ENCODE peak calls at places on chromosomes 13 and 19, in four cellular contexts. K, B, W and Y are unnamed samples. For H3K4me1, the result is how much of the 10 kb centered on the place peaks cover.

GRCh38 chr13:112127564-112127963 is 60.6 kb downstream of the SOX1 start:
- DNase-seq in K (no peak), B (no peak), W (no peak), Y (no peak)

GRCh38 chr19:47609885-47610545 is 1.1 kb downstream of the BICRA start:
- DNase-seq in K (peak), B (peak), W (peak), Y (peak)

GRCh38 chr19:44499559-44499958 is 763 bp downstream of the ZNF180 start:
- DNase-seq in K (no peak), B (no peak), W (no peak), Y (no peak)

GRCh38 chr13:50951366-50951765 is 41.8 kb downstream of the RNASEH2B start:
- DNase-seq in K (no peak), B (no peak), W (no peak), Y (no peak)

GRCh38 chr19:10388957-10389356 is 8.6 kb upstream of the TYK2 start:
- DNase-seq in K (peak), B (peak), W (peak), Y (peak)

GRCh38 chr19:3053218-3053621 is 9.1 kb downstream of the TLE5 start:
- DNase-seq in K (no peak), B (no peak), W (no peak), Y (no peak)

GRCh38 chr19:7610491-7611240 is 15.0 kb downstream of the CAMSAP3 start:
- DNase-seq in K (no peak), B (no peak), W (no peak), Y (no peak)

GRCh38 chr19:21691656-21692055 is 75.7 kb downstream of the ZNF100 start:
- DNase-seq in K (no peak), B (no peak), W (no peak), Y (no peak)

GRCh38 chr13:108176685-108177274 is 38.6 kb downstream of the LIG4 start:
- DNase-seq in K (peak), B (peak), W (peak), Y (peak)

GRCh38 chr19:4130635-4131438 is 6.9 kb upstream of the MAP2K2 start:
- DNase-seq in K (no peak), B (no peak), W (peak), Y (no peak)

GRCh38 chr19:55579766-55580621 is 654 bp downstream of the ZNF579 start:
- DNase-seq in K (peak), B (peak), W (peak), Y (peak)

GRCh38 chr13:93066187-93066586 is 160.4 kb upstream of the GPC6 start:
- DNase-seq in K (no peak), B (no peak), W (peak), Y (no peak)

GRCh38 chr13:75050419-75051066 is 431.4 kb downstream of the TBC1D4 start:
- DNase-seq in K (no peak), B (no peak), W (no peak), Y (no peak)

GRCh38 chr13:39016789-39017188 is 21.1 kb downstream of the PROSER1 start:
- DNase-seq in K (peak), B (peak), W (peak), Y (peak)

GRCh38 chr13:78709028-78709427 is 50.1 kb upstream of the OBI1 start:
- DNase-seq in K (peak), B (no peak), W (peak), Y (no peak)

GRCh38 chr19:44653977-44654784 is 10.5 kb downstream of the PVR start:
- DNase-seq in K (peak), B (no peak), W (peak), Y (peak)

GRCh38 chr13:110589991-110590390 is 25.4 kb upstream of the NAXD start:
- DNase-seq in K (no peak), B (no peak), W (no peak), Y (no peak)

GRCh38 chr13:47556703-47557102 is 444.4 kb downstream of the SUCLA2 start:
- DNase-seq in K (no peak), B (no peak), W (no peak), Y (no peak)

GRCh38 chr13:111388851-111389500 is 68.5 kb downstream of the TEX29 start:
- DNase-seq in K (no peak), B (no peak), W (no peak), Y (no peak)

GRCh38 chr19:11142528-11143171 is 12.9 kb downstream of the SPC24 start:
- DNase-seq in K (peak), B (peak), W (peak), Y (no peak)

GRCh38 chr13:60163525-60164471 is at the start of gene DIAPH3:
- DNase-seq in K (peak), B (peak), W (peak), Y (peak)

GRCh38 chr13:99908129-99908805 is 63.3 kb downstream of the ZIC5 start:
- DNase-seq in K (no peak), B (no peak), W (no peak), Y (no peak)

GRCh38 chr13:48769107-48769704 is 115.5 kb downstream of the CYSLTR2 start:
- DNase-seq in K (peak), B (peak), W (peak), Y (peak)

GRCh38 chr13:49315036-49315565 is 67.4 kb downstream of the CDADC1 start:
- DNase-seq in K (no peak), B (no peak), W (no peak), Y (no peak)

GRCh38 chr19:10812196-10812595 is 23.8 kb downstream of the TMED1 start:
- DNase-seq in K (no peak), B (no peak), W (no peak), Y (no peak)

GRCh38 chr13:74696148-74696922 is 562.1 kb upstream of the KLF12 start:
- DNase-seq in K (no peak), B (no peak), W (no peak), Y (no peak)

GRCh38 chr13:93249259-93249917 is 22.8 kb downstream of the GPC6 start:
- DNase-seq in K (no peak), B (no peak), W (peak), Y (no peak)

GRCh38 chr13:53020764-53021332 is 7.8 kb upstream of the OLFM4 start:
- DNase-seq in K (no peak), B (no peak), W (no peak), Y (no peak)

GRCh38 chr13:50512602-50513527 is 330.6 kb downstream of the DLEU7 start:
- DNase-seq in K (peak), B (no peak), W (peak), Y (peak)

GRCh38 chr19:22882797-22883196 is 50.7 kb downstream of the ZNF723 start:
- DNase-seq in K (peak), B (peak), W (peak), Y (peak)

GRCh38 chr13:113566227-113566561 is 18.4 kb upstream of the TFDP1 start:
- DNase-seq in K (no peak), B (no peak), W (no peak), Y (no peak)

GRCh38 chr13:33487575-33488243 is 202.2 kb upstream of the STARD13 start:
- DNase-seq in K (peak), B (no peak), W (peak), Y (peak)

GRCh38 chr19:18118420-18119242 is 21.1 kb downstream of the MAST3 start:
- DNase-seq in K (no peak), B (no peak), W (no peak), Y (no peak)

GRCh38 chr19:18117364-18117691 is 19.8 kb downstream of the MAST3 start:
- DNase-seq in K (no peak), B (no peak), W (no peak), Y (no peak)

GRCh38 chr19:18119243-18120105 is 21.9 kb downstream of the MAST3 start:
- DNase-seq in K (no peak), B (no peak), W (no peak), Y (peak)

GRCh38 chr19:18120127-18120526 is 22.5 kb downstream of the MAST3 start:
- DNase-seq in K (no peak), B (no peak), W (no peak), Y (no peak)

GRCh38 chr19:18117692-18118378 is 20.3 kb downstream of the MAST3 start:
- DNase-seq in K (peak), B (peak), W (peak), Y (peak)
- TF ChIP-seq CTCF in K (no peak), B (peak), W (no peak), Y (no peak)

GRCh38 chr19:34793562-34793961 is 20.5 kb upstream of the ZNF599 start:
- DNase-seq in K (no peak), B (no peak), W (no peak), Y (no peak)
- H2AFZ ChIP-seq in K (no peak), B (peak), W (peak), Y (peak)

GRCh38 chr13:37616131-37616530 is 17.6 kb upstream of the POSTN start:
- DNase-seq in K (no peak), B (no peak), W (no peak), Y (no peak)
- H3K4me1 ChIP-seq in K (under half), B (under half), W (under half), Y (under half)

DNA sequence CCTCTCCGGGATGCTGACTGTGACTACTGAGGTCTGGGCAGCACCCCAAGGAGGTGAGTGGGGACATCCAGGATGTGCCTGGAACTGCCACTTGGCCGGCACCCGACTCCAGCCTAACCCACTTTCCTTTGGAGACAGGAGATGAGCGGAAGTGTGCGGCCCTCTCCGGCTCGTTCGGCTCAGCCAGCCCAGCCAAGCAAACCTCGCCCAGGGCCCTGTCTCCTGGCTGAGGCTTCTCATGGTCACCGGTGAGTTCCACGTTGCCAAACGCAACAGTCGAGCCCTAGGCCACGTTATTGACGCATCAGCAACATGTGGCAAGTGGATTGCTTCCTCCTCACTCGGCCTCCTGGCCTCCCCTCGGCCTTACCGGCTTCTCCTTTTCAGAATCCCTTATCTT is 5.5 kb downstream of the SLC7A10 start:
- DNase-seq in K (no peak), B (no peak), W (no peak), Y (no peak)
- TF ChIP-seq CTCF in K (no peak), B (no peak), W (no peak), Y (no peak)

GRCh38 chr13:102260256-102260655 is 141.6 kb downstream of the FGF14 start:
- DNase-seq in K (no peak), B (no peak), W (no peak), Y (no peak)
- H2AFZ ChIP-seq in K (no peak), B (no peak), W (no peak), Y (no peak)

DNA sequence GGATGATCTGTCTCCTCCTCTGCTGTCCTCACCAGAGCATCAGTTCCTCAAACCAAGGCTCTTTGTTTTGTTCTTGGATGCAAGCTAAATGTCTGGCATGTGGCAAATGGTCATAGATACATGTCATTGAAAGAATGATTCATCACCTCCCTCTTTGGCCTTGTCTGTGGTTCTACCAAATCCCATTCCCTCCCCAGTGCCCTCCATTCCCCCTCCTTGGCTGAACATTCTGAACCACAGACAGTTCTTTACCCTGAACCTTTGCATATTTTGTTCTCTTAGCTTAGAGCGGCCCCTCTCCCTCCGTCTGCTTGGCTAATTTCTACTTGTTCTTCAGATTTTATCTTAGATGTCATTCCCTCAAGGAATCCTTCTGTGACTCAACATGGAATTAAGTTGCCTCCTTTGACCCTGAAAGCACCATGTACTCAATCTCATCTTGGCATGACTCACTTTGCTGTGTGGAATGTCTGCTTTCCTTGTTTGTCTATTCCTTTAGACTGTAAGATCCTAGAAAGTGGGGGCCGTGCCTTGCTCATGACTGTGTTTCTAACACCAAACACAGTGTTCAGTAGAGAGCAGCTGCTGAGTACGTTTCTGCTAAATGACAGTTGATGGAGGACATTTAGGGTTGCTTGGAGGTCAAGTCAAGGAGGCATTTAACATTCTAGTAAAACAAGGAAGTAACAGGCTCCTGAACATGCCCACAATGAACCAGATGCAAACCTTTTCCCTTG is 8.1 kb downstream of the ALOX5AP start:
- DNase-seq in K (peak), B (no peak), W (peak), Y (no peak)
- H3K4me1 ChIP-seq in K (half or more), B (under half), W (under half), Y (under half)

GRCh38 chr19:1290699-1291651 is 5.3 kb downstream of the EFNA2 start:
- DNase-seq in K (no peak), B (no peak), W (no peak), Y (no peak)

GRCh38 chr19:1290245-1290698 is 4.6 kb downstream of the EFNA2 start:
- DNase-seq in K (no peak), B (no peak), W (no peak), Y (no peak)

GRCh38 chr19:1287622-1288527 is 2.2 kb downstream of the EFNA2 start:
- DNase-seq in K (no peak), B (peak), W (no peak), Y (no peak)

GRCh38 chr19:1288528-1289394 is 3.1 kb downstream of the EFNA2 start:
- DNase-seq in K (no peak), B (no peak), W (no peak), Y (no peak)

GRCh38 chr19:1289395-1290244 is 3.9 kb downstream of the EFNA2 start:
- DNase-seq in K (no peak), B (no peak), W (no peak), Y (peak)
- TF ChIP-seq CTCF in K (no peak), B (no peak), W (no peak), Y (peak)

GRCh38 chr13:29502391-29503008 is 93.0 kb downstream of the SLC7A1 start:
- DNase-seq in K (no peak), B (no peak), W (no peak), Y (no peak)
- H2AFZ ChIP-seq in K (no peak), B (no peak), W (no peak), Y (no peak)

GRCh38 chr19:15286688-15287355 is 45.5 kb downstream of the BRD4 start:
- DNase-seq in K (peak), B (no peak), W (no peak), Y (peak)
- H3K4me1 ChIP-seq in K (under half), B (half or more), W (under half), Y (half or more)

DNA sequence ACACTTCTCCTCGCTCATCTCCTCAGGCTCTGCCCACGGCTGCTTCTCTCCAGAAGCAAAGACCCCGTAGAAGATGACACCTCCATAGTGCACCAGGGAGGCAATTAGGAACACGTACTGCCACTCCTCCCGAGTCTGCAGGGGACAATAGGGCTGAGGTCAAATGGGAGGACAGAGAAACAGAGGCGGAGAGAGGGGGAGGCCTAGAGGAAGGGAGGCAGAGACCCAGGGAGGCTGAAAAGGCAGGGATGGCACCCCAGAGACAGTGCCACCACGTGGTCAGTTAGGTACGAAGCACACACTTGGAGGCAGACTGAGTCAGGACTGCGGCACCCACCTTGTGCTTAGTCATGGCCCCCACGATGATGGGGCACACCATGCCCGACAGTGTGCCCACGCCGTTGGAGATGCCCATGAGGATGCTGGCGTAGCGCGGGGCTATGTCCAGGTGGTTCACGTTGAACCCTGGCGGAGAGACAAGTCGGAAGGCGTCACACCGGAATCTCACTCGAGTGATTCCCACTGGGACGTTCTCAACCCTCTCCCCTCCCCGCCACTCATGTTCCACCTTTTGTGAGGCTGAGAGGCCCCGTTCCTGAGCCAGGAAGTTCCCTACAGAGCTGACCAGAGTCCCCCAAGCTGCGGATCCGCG is 5.6 kb downstream of the GFY start:
- DNase-seq in K (no peak), B (peak), W (no peak), Y (peak)
- TF ChIP-seq CTCF in K (peak), B (peak), W (peak), Y (peak)